ENCODE peak calls at places on chromosomes 3 and 15, in four cellular contexts. U is psoas muscle, J is breast epithelium, K is heart right ventricle. P is an unnamed sample. For H3K36me3, the result is how much of the 10 kb centered on the place peaks cover.

GRCh38 chr15:83282859-83283812 is 1.3 kb downstream of the BNC1 start:
- DNase-seq in U (peak), J (no peak), K (peak), P (peak)

GRCh38 chr15:57554063-57554820 is 37.5 kb upstream of the MYZAP start:
- DNase-seq in U (no peak), J (no peak), K (no peak), P (peak)

GRCh38 chr3:127150915-127151564 is 41.9 kb upstream of the PRR23E start:
- DNase-seq in U (no peak), J (no peak), K (no peak), P (no peak)

GRCh38 chr15:67136802-67137201 is 71.4 kb downstream of the SMAD3 start:
- DNase-seq in U (no peak), J (no peak), K (no peak), P (no peak)

GRCh38 chr15:58306591-58307312 is 125.0 kb upstream of the LIPC start:
- DNase-seq in U (no peak), J (no peak), K (no peak), P (peak)

GRCh38 chr15:101446527-101447167 is 42.9 kb downstream of the PCSK6 start:
- DNase-seq in U (peak), J (no peak), K (no peak), P (peak)

GRCh38 chr15:87871738-87872315 is 384.7 kb downstream of the NTRK3 start:
- DNase-seq in U (no peak), J (no peak), K (no peak), P (no peak)

GRCh38 chr15:57589276-57590073 is 2.2 kb upstream of the MYZAP start:
- DNase-seq in U (peak), J (no peak), K (no peak), P (no peak)

GRCh38 chr15:96473556-96473955 is 143.1 kb downstream of the NR2F2 start:
- DNase-seq in U (no peak), J (no peak), K (peak), P (no peak)

GRCh38 chr15:47439870-47440155 is 277.5 kb upstream of the SEMA6D start:
- DNase-seq in U (no peak), J (no peak), K (no peak), P (no peak)

GRCh38 chr3:157388976-157389375 is 47.7 kb upstream of the PTX3 start:
- DNase-seq in U (no peak), J (no peak), K (no peak), P (no peak)

GRCh38 chr3:52314495-52314894 is 1.6 kb upstream of the DNAH1 start:
- DNase-seq in U (no peak), J (no peak), K (no peak), P (no peak)

GRCh38 chr3:16906679-16907078 is 21.9 kb downstream of the PLCL2 start:
- DNase-seq in U (no peak), J (no peak), K (no peak), P (no peak)

GRCh38 chr3:126358038-126358815 is 1.0 kb upstream of the KLF15 start:
- DNase-seq in U (peak), J (peak), K (no peak), P (peak)

GRCh38 chr3:33202581-33203457 is 15.8 kb downstream of the SUSD5 start:
- DNase-seq in U (no peak), J (no peak), K (no peak), P (no peak)

GRCh38 chr3:78847603-78848002 is 920.2 kb downstream of the ROBO1 start:
- DNase-seq in U (no peak), J (no peak), K (no peak), P (no peak)

GRCh38 chr3:149134560-149134959 is 5.1 kb downstream of the HPS3 start:
- DNase-seq in U (no peak), J (no peak), K (no peak), P (no peak)

GRCh38 chr3:105835606-105836005 is 33.2 kb downstream of the CBLB start:
- DNase-seq in U (no peak), J (no peak), K (no peak), P (no peak)

GRCh38 chr3:30233924-30234666 is 372.3 kb upstream of the TGFBR2 start:
- DNase-seq in U (no peak), J (no peak), K (no peak), P (no peak)

GRCh38 chr3:185537369-185537970 is 14.9 kb downstream of the LIPH start:
- DNase-seq in U (peak), J (peak), K (peak), P (no peak)

GRCh38 chr3:10981961-10982360 is 10.6 kb upstream of the SLC6A1 start:
- DNase-seq in U (no peak), J (no peak), K (no peak), P (no peak)

GRCh38 chr15:82548700-82549099 is 8.4 kb upstream of the RPS17 start:
- DNase-seq in U (no peak), J (no peak), K (no peak), P (no peak)

GRCh38 chr15:46413799-46414198 is 779.0 kb downstream of the SQOR start:
- DNase-seq in U (no peak), J (no peak), K (no peak), P (no peak)

GRCh38 chr15:67646847-67647246 is 104.3 kb downstream of the MAP2K5 start:
- DNase-seq in U (no peak), J (no peak), K (no peak), P (no peak)

GRCh38 chr3:171980578-171981270 is 58.7 kb upstream of the FNDC3B start:
- DNase-seq in U (no peak), J (no peak), K (no peak), P (no peak)

GRCh38 chr15:98734472-98735284 is 86.3 kb downstream of the IGF1R start:
- DNase-seq in U (no peak), J (no peak), K (no peak), P (no peak)

GRCh38 chr3:183449391-183449790 is 21.0 kb upstream of the MCF2L2 start:
- DNase-seq in U (no peak), J (no peak), K (peak), P (no peak)

GRCh38 chr3:181403876-181404660 is 307.7 kb upstream of the SOX2 start:
- DNase-seq in U (no peak), J (no peak), K (no peak), P (no peak)

GRCh38 chr3:141875893-141876380 is 506 bp upstream of the ATP1B3 start:
- DNase-seq in U (peak), J (no peak), K (peak), P (peak)

GRCh38 chr15:67013696-67014095 is 51.7 kb upstream of the SMAD3 start:
- DNase-seq in U (peak), J (no peak), K (peak), P (no peak)

GRCh38 chr3:120155108-120155507 is 60.9 kb upstream of the GSK3B start:
- DNase-seq in U (no peak), J (no peak), K (no peak), P (no peak)

GRCh38 chr3:23648326-23648964 is 157.3 kb upstream of the UBE2E1 start:
- DNase-seq in U (no peak), J (no peak), K (no peak), P (no peak)

GRCh38 chr3:19540464-19540863 is 392.2 kb downstream of the KCNH8 start:
- DNase-seq in U (no peak), J (no peak), K (no peak), P (no peak)

GRCh38 chr15:98850991-98851776 is 156.4 kb downstream of the PGPEP1L start:
- DNase-seq in U (peak), J (peak), K (peak), P (peak)

GRCh38 chr15:30649952-30650929 is 24.3 kb downstream of the ARHGAP11B start:
- DNase-seq in U (no peak), J (no peak), K (no peak), P (no peak)
- H3K36me3 ChIP-seq in U (under half), J (under half), K (under half), P (under half)

GRCh38 chr15:33960160-33960559 is 8.1 kb upstream of the CHRM5 start:
- DNase-seq in U (no peak), J (no peak), K (no peak), P (no peak)

GRCh38 chr15:33968224-33968623 is at the start of gene CHRM5:
- DNase-seq in U (no peak), J (no peak), K (no peak), P (no peak)

GRCh38 chr15:33964665-33965040 is 3.6 kb upstream of the CHRM5 start:
- DNase-seq in U (no peak), J (no peak), K (no peak), P (no peak)

DNA sequence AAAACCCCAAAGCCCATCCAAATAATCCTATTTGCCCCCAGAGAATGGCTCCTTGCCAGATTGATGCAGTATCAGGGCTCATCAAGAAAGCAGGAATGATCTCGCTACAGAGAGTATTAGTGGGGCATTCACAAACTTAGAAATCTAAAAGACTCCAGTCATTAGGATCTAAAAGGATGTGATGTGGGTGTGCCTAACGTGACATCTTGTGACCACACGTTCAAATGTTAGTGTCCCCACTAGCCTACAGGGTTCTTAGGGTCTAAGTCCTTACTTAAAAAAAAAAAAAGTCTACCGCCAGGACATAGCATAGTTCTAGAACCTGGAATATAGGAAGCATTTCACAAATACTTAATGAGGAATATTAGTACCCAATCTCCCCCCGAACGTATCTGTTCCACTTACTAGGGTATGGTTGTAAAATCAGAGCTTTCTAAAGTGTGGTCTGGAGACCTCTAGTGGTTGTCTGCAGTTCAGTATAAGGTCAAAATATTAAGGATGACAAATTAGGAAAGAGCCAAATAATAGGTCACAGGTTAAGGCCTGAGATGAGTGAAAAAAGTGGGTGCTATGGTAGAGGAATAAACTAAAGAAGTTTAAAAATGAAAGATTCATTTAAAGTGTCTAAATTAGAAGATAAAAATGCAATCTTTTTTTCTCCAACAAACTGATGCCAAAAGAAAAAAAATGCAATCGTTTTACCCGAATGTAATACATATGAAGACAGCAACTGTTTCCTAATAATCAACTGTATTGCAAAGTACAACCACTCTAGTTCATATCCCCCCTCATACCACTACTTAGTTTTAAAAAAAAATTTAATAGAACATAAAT is 4.2 kb upstream of the CHRM5 start:
- DNase-seq in U (no peak), J (no peak), K (no peak), P (no peak)
- TF ChIP-seq CTCF in U (peak), J (peak), K (peak), P (peak)

DNA sequence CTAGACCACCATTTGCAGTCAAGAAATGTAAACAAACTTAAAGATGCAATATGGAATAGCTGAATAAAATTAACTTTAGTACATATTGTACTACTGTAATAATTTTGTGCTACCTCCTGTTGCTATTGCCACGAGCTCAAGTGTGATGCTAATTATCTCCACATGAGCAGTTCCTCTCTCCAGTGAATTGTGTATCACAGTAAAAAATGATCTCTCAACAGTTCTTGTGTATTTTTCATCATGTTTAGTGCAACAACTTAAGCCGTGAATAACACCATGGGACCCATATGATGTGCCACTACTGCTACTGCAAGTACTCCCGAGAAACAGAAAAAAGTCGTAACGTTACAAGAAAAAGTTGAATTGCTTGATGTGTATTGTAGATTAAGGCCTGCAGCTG is 12.4 kb downstream of the RIOX2 start:
- DNase-seq in U (no peak), J (no peak), K (no peak), P (no peak)
- H3K36me3 ChIP-seq in U (under half), J (under half), K (under half), P (under half)

GRCh38 chr3:54541369-54541768 is 386.5 kb downstream of the LRTM1 start:
- DNase-seq in U (no peak), J (no peak), K (no peak), P (no peak)

GRCh38 chr3:54537506-54537905 is 390.4 kb downstream of the LRTM1 start:
- DNase-seq in U (no peak), J (no peak), K (no peak), P (no peak)

GRCh38 chr3:54536450-54536849 is 391.4 kb downstream of the LRTM1 start:
- DNase-seq in U (no peak), J (no peak), K (no peak), P (no peak)

GRCh38 chr3:54535619-54536018 is 392.2 kb downstream of the LRTM1 start:
- DNase-seq in U (no peak), J (no peak), K (no peak), P (no peak)

DNA sequence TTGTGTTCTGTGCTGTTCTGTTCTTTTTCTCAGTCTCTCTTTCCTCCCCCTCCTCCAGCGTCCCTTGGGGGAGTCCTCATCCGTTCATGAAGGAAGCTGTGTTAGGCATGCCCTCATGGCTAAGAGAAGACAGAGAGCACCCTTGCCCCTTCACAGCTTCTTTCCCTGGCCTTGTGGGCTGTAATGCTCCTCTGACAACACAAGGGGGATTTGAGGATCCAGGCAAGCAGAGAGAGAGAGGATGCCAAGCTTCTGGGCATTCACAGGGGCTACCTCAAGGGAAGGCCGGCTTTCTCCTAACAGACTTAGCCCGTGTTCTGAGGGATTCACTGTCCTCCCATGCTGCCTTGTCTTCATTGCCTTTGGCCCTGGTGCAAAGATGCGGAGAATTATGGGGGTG is 389.5 kb downstream of the LRTM1 start:
- DNase-seq in U (no peak), J (no peak), K (no peak), P (no peak)
- TF ChIP-seq CTCF in U (no peak), J (no peak), K (no peak), P (no peak)

GRCh38 chr15:30939161-30939560 is 35.4 kb downstream of the FAN1 start:
- DNase-seq in U (no peak), J (no peak), K (no peak), P (no peak)

GRCh38 chr15:30940359-30940758 is 36.6 kb downstream of the FAN1 start:
- DNase-seq in U (no peak), J (no peak), K (no peak), P (peak)

GRCh38 chr15:30941520-30941919 is 37.8 kb downstream of the FAN1 start:
- DNase-seq in U (no peak), J (no peak), K (no peak), P (no peak)

DNA sequence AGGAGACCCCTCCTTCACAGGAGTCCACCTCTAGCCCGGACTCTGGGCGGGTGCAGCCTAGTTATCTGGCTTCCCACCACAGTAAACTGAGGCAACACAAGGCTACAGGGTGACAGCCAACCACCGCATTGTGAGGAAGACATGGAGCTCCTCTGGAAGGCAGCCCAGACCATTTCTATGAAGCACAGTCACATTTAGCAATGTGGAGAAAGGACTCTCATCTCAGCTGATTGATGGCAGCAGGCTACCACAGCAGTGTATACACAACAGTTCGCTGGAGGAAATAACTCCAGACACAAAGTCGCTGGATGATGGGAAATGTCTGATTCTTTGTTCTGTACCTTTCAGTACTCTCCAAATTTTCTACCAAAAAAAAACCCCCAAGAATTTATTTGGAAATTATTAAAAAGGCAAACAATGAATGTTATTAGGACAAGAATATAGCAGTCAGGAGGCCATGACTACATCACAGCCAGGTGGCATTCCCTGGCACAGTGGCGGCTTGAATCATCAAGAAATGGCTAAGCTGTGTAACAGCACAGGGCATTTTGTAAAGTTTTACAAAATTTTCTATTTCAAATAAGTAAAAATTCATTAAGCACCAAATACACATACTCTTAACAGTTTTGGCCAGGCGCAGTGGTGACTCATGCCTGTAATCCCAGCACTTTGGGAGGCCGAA is 40.1 kb downstream of the FAN1 start:
- DNase-seq in U (no peak), J (no peak), K (no peak), P (no peak)
- H3K36me3 ChIP-seq in U (under half), J (under half), K (under half), P (under half)

GRCh38 chr3:123546133-123546755 is 38.6 kb downstream of the HACD2 start:
- DNase-seq in U (no peak), J (no peak), K (no peak), P (no peak)

GRCh38 chr3:123552768-123553167 is 32.1 kb downstream of the HACD2 start:
- DNase-seq in U (no peak), J (no peak), K (no peak), P (no peak)

GRCh38 chr3:123547881-123548534 is 36.8 kb downstream of the HACD2 start:
- DNase-seq in U (no peak), J (no peak), K (peak), P (no peak)

DNA sequence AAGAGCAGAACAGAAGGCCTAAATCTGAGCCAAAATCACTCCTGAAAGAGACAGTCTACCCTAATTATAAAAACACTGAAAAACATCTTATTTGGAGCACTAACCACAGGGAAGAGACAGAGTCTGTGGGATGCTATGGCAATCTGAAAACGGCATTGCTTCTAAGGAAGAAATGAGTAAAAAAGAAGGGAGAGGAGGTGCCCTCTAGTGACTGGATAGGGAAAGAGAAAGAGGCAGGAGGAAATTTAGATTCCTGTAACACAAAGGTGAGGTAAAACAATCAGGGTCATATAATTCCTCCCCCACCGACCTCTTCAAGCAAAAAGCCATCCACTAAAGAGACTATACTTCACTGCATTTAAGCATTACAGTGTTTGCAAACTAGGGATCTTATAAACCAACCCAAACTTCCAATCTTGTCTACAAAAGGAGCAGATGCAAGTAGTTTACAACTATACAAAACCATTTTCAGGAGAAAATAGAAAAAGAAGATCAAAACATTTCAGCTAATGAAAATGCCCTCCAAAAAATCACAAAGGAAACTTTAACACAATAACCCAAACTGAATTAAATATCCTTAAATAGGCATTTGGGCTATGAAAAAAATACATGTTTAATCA is 32.6 kb downstream of the HACD2 start:
- DNase-seq in U (no peak), J (no peak), K (no peak), P (no peak)
- TF ChIP-seq CTCF in U (peak), J (no peak), K (peak), P (peak)

DNA sequence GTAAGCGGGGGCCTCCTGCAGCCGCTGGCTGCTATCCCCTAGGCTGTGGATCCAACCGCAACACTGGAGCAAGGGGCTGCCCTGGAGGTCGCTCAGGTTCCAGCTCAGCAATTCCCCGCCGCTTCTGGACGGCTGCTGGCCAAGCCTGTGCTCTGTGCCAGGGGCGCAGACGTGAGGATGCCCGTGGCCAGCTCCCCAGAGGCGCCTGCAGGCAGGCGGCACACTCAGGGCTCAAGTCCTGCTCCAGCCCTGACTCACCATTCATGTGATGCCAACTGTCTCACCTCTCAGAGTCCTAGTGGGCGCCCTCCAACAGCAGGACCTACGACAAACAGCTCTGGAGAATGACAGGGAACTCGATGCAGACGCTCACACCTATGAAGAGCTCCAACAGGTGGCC is 31.6 kb downstream of the KLHL25 start:
- DNase-seq in U (peak), J (no peak), K (peak), P (no peak)
- H3K36me3 ChIP-seq in U (under half), J (under half), K (under half), P (under half)